ENCODE peak calls at places on chromosome 3, in four cellular contexts. One of them, this sample, is unnamed.

GRCh38 chr3:56862352-56863062 is 60.8 kb upstream of the ARHGEF3 start:
- DNase-seq in A549: no peak
- DNase-seq in upper lobe of left lung: no peak
- DNase-seq in transverse colon: no peak
- DNase-seq in this sample: no peak

GRCh38 chr3:8851703-8852102 is 82.3 kb upstream of the OXTR start:
- DNase-seq in upper lobe of left lung: no peak
- DNase-seq in transverse colon: no peak
- DNase-seq in A549: no peak
- DNase-seq in this sample: no peak

GRCh38 chr3:10116138-10116460 is 624 bp downstream of the BRK1 start:
- DNase-seq in A549: peak
- DNase-seq in upper lobe of left lung: no peak
- DNase-seq in transverse colon: no peak
- DNase-seq in this sample: no peak

GRCh38 chr3:37053337-37053736 is 60.0 kb downstream of the MLH1 start:
- DNase-seq in transverse colon: no peak
- DNase-seq in upper lobe of left lung: no peak
- DNase-seq in A549: no peak
- DNase-seq in this sample: no peak

GRCh38 chr3:129023909-129024308 is 22.8 kb downstream of the EFCC1 start:
- DNase-seq in upper lobe of left lung: no peak
- DNase-seq in transverse colon: no peak
- DNase-seq in A549: peak
- DNase-seq in this sample: no peak

GRCh38 chr3:171178714-171179113 is 152.2 kb upstream of the SLC2A2 start:
- DNase-seq in transverse colon: no peak
- DNase-seq in A549: no peak
- DNase-seq in upper lobe of left lung: no peak
- DNase-seq in this sample: no peak

GRCh38 chr3:66370179-66370578 is 130.6 kb downstream of the LRIG1 start:
- DNase-seq in A549: no peak
- DNase-seq in transverse colon: no peak
- DNase-seq in upper lobe of left lung: no peak
- DNase-seq in this sample: no peak

GRCh38 chr3:156728267-156728985 is 54.0 kb downstream of the TIPARP start:
- DNase-seq in A549: no peak
- DNase-seq in upper lobe of left lung: no peak
- DNase-seq in transverse colon: no peak
- DNase-seq in this sample: no peak

GRCh38 chr3:116018651-116019050 is 395.3 kb downstream of the GAP43 start:
- DNase-seq in upper lobe of left lung: no peak
- DNase-seq in A549: no peak
- DNase-seq in transverse colon: no peak
- DNase-seq in this sample: no peak

GRCh38 chr3:114380233-114380645 is 86.4 kb downstream of the TIGIT start:
- DNase-seq in transverse colon: peak
- DNase-seq in A549: no peak
- DNase-seq in upper lobe of left lung: peak
- DNase-seq in this sample: peak

GRCh38 chr3:4343258-4343657 is 40.1 kb downstream of the SETMAR start:
- DNase-seq in A549: no peak
- DNase-seq in transverse colon: no peak
- DNase-seq in upper lobe of left lung: no peak
- DNase-seq in this sample: no peak

GRCh38 chr3:106004137-106004600 is 135.4 kb upstream of the CBLB start:
- DNase-seq in upper lobe of left lung: no peak
- DNase-seq in A549: no peak
- DNase-seq in transverse colon: no peak
- DNase-seq in this sample: no peak

GRCh38 chr3:168952551-168952950 is 711.0 kb downstream of the MECOM start:
- DNase-seq in transverse colon: no peak
- DNase-seq in upper lobe of left lung: no peak
- DNase-seq in A549: no peak
- DNase-seq in this sample: no peak

GRCh38 chr3:177338697-177339219 is 141.5 kb upstream of the TBL1XR1 start:
- DNase-seq in A549: no peak
- DNase-seq in upper lobe of left lung: no peak
- DNase-seq in transverse colon: no peak
- DNase-seq in this sample: no peak

GRCh38 chr3:94024385-94024784 is 4.0 kb downstream of the STX19 start:
- DNase-seq in transverse colon: peak
- DNase-seq in upper lobe of left lung: no peak
- DNase-seq in A549: no peak
- DNase-seq in this sample: no peak

GRCh38 chr3:141243295-141243707 is 11.7 kb downstream of the PXYLP1 start:
- DNase-seq in transverse colon: no peak
- DNase-seq in A549: no peak
- DNase-seq in upper lobe of left lung: no peak
- DNase-seq in this sample: no peak

GRCh38 chr3:47984089-47984759 is 32.0 kb downstream of the MAP4 start:
- DNase-seq in upper lobe of left lung: no peak
- DNase-seq in transverse colon: no peak
- DNase-seq in A549: no peak
- DNase-seq in this sample: no peak

GRCh38 chr3:26652157-26652556 is 29.6 kb downstream of the LRRC3B start:
- DNase-seq in transverse colon: no peak
- DNase-seq in A549: no peak
- DNase-seq in upper lobe of left lung: no peak
- DNase-seq in this sample: peak

GRCh38 chr3:58167431-58168351 is 43.1 kb downstream of the DNASE1L3 start:
- DNase-seq in transverse colon: peak
- DNase-seq in A549: peak
- DNase-seq in upper lobe of left lung: peak
- DNase-seq in this sample: peak

GRCh38 chr3:159263750-159264561 is 462.1 kb downstream of the MFSD1 start:
- DNase-seq in upper lobe of left lung: no peak
- DNase-seq in A549: peak
- DNase-seq in transverse colon: no peak
- DNase-seq in this sample: no peak

GRCh38 chr3:29349049-29349448 is 68.2 kb downstream of the RBMS3 start:
- DNase-seq in A549: no peak
- DNase-seq in transverse colon: no peak
- DNase-seq in upper lobe of left lung: no peak
- DNase-seq in this sample: no peak
- TF ChIP-seq EP300 in A549: no peak
- TF ChIP-seq EP300 in transverse colon: no peak
- TF ChIP-seq EP300 in upper lobe of left lung: no peak
- TF ChIP-seq EP300 in this sample: no peak

GRCh38 chr3:127585813-127586165 is 4.7 kb downstream of the TPRA1 start:
- DNase-seq in upper lobe of left lung: no peak
- DNase-seq in A549: no peak
- DNase-seq in transverse colon: no peak
- DNase-seq in this sample: no peak
- TF ChIP-seq CTCF in upper lobe of left lung: no peak
- TF ChIP-seq CTCF in A549: no peak
- TF ChIP-seq CTCF in transverse colon: no peak
- TF ChIP-seq CTCF in this sample: no peak

DNA sequence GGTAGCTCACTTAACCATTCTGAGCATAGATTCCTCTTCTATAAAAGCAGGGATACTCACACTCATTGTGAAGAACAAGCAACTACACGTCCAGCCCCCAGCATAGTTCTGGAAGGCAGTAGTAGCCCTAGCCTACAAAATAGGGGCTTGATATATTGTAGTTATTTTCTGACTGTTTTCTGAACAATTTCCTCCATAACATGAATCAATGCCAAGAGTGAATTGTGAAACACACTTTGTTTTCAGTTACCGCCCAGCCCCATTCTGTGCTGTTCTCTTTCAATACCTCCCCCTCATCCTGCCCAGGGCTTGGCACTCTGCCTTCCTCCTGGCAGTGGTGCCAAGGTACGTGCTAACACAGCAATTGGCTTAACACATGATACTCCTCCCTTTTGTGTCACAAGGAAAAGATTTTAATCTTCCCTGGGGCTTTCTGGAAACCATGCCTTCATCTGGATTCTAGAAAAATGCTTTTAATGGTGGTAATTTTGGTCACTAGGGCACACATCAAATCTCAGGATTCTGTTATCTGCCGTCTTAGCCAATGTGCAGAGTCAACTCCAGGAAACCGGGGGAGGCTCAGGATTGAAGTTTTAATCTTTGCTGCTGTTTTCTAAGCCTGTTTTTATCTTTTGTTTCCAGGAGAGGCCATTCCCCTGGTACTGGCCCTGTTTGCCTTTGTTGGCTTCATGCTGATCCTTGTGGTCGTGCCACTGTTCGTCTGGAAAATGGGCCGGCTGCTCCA is 37.2 kb downstream of the IL20RB start:
- DNase-seq in transverse colon: peak
- DNase-seq in upper lobe of left lung: no peak
- DNase-seq in A549: no peak
- DNase-seq in this sample: peak
- TF ChIP-seq EP300 in transverse colon: peak
- TF ChIP-seq EP300 in upper lobe of left lung: no peak
- TF ChIP-seq EP300 in A549: no peak
- TF ChIP-seq EP300 in this sample: no peak

DNA sequence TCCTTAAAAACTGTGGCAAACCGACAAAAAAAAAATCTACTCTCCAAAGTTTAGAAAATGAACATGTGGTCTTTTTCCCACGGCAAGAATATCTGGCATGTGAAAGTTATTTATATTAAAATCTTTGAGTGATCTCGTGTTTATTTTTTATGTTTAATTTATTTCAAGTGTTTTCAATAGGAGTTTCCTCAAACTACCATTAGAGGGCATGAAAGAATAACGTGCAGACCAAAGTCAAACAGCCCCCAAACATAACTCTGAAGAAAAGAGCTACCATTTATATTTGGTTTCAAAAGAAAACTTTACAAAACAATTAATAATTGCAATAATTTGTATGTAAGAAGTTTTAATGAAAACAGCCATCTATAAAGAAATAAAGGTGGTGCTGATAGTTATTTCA is 286.3 kb downstream of the ZIC4 start:
- DNase-seq in A549: no peak
- DNase-seq in transverse colon: no peak
- DNase-seq in upper lobe of left lung: no peak
- DNase-seq in this sample: no peak
- TF ChIP-seq CTCF in A549: peak
- TF ChIP-seq CTCF in transverse colon: peak
- TF ChIP-seq CTCF in upper lobe of left lung: no peak
- TF ChIP-seq CTCF in this sample: peak

GRCh38 chr3:28745904-28746617 is 397.4 kb upstream of the AZI2 start:
- DNase-seq in transverse colon: no peak
- DNase-seq in upper lobe of left lung: no peak
- DNase-seq in A549: no peak
- DNase-seq in this sample: no peak
- TF ChIP-seq EP300 in transverse colon: no peak
- TF ChIP-seq EP300 in upper lobe of left lung: no peak
- TF ChIP-seq EP300 in A549: no peak
- TF ChIP-seq EP300 in this sample: no peak

GRCh38 chr3:184485906-184486305 is 75.7 kb upstream of the EPHB3 start:
- DNase-seq in A549: no peak
- DNase-seq in upper lobe of left lung: no peak
- DNase-seq in transverse colon: no peak
- DNase-seq in this sample: no peak

GRCh38 chr3:184485256-184485655 is 76.3 kb upstream of the EPHB3 start:
- DNase-seq in transverse colon: no peak
- DNase-seq in A549: no peak
- DNase-seq in upper lobe of left lung: no peak
- DNase-seq in this sample: no peak

GRCh38 chr3:184489457-184489856 is 72.1 kb upstream of the EPHB3 start:
- DNase-seq in upper lobe of left lung: no peak
- DNase-seq in transverse colon: no peak
- DNase-seq in A549: no peak
- DNase-seq in this sample: no peak

GRCh38 chr3:184488577-184488976 is 73.0 kb upstream of the EPHB3 start:
- DNase-seq in transverse colon: no peak
- DNase-seq in A549: no peak
- DNase-seq in upper lobe of left lung: no peak
- DNase-seq in this sample: no peak

GRCh38 chr3:184486614-184487013 is 75.0 kb upstream of the EPHB3 start:
- DNase-seq in A549: no peak
- DNase-seq in transverse colon: no peak
- DNase-seq in upper lobe of left lung: no peak
- DNase-seq in this sample: no peak
- TF ChIP-seq CTCF in A549: no peak
- TF ChIP-seq CTCF in transverse colon: no peak
- TF ChIP-seq CTCF in upper lobe of left lung: no peak
- TF ChIP-seq CTCF in this sample: no peak

GRCh38 chr3:127033171-127033570 is 50.3 kb downstream of the PLXNA1 start:
- DNase-seq in A549: no peak
- DNase-seq in upper lobe of left lung: peak
- DNase-seq in transverse colon: no peak
- DNase-seq in this sample: no peak
- TF ChIP-seq EP300 in A549: no peak
- TF ChIP-seq EP300 in upper lobe of left lung: no peak
- TF ChIP-seq EP300 in transverse colon: no peak
- TF ChIP-seq EP300 in this sample: no peak

DNA sequence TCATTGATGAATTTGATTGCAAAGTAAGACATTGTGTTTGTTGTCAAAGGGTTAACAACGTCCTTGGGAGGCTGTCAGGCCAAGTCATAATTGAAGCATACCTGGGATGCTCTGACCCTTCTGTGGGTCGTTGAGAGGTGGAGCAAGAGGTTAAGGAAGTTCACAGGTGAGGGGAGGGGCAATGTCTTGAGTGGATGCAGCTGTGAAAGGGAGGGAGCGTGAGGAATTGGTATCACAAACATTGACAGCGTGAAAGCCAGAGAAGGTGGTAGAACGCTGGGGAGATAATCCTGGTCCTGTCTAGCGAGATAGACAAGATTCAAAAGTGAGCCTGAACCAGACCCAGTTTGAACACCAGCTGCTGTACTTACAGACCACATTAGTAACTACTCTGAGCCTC is 79.4 kb downstream of the HES1 start:
- DNase-seq in upper lobe of left lung: no peak
- DNase-seq in transverse colon: no peak
- DNase-seq in A549: no peak
- DNase-seq in this sample: peak
- TF ChIP-seq CTCF in upper lobe of left lung: no peak
- TF ChIP-seq CTCF in transverse colon: no peak
- TF ChIP-seq CTCF in A549: no peak
- TF ChIP-seq CTCF in this sample: no peak

This sample was measured in sigmoid colon.